ENCODE peak calls at places on chromosomes 13 and 19, in ten cellular contexts. C is left ventricle myocardium inferior; N is CD8-positive, alpha-beta memory T cell; W is breast epithelium; M is mucosa of descending colon; J is pancreas; Q is heart right ventricle; E is OCI-LY7; F is GM23338; K is right lobe of liver. B is an unnamed sample. For H3K4me1, the result is how much of the 10 kb centered on the place peaks cover.

GRCh38 chr13:65808061-65808460 is 1422.1 kb downstream of the PCDH9 start:
- DNase-seq in C (no peak), N (no peak), W (no peak), M (no peak), J (no peak), Q (no peak), E (no peak), F (no peak), K (no peak), B (no peak)

GRCh38 chr19:11044436-11044835 is 44.8 kb upstream of the LDLR start:
- DNase-seq in C (no peak), N (no peak), W (no peak), M (no peak), J (no peak), Q (no peak), E (no peak), F (no peak), K (no peak), B (no peak)

GRCh38 chr13:30734434-30734833 is 909 bp upstream of the ALOX5AP start:
- DNase-seq in C (no peak), N (no peak), W (no peak), M (no peak), J (no peak), Q (no peak), E (no peak), F (no peak), K (no peak), B (no peak)

GRCh38 chr13:65063753-65064152 is 2166.4 kb downstream of the PCDH9 start:
- DNase-seq in C (no peak), N (no peak), W (no peak), M (no peak), J (no peak), Q (no peak), E (no peak), F (no peak), K (no peak), B (no peak)

GRCh38 chr13:96552523-96552922 is 441.8 kb downstream of the OXGR1 start:
- DNase-seq in C (no peak), N (no peak), W (no peak), M (no peak), J (no peak), Q (no peak), E (no peak), F (no peak), K (no peak), B (no peak)

GRCh38 chr13:96700657-96701056 is 293.6 kb downstream of the OXGR1 start:
- DNase-seq in C (no peak), N (no peak), W (no peak), M (no peak), J (no peak), Q (no peak), E (no peak), F (no peak), K (no peak), B (no peak)

GRCh38 chr13:93307651-93308050 is 81.0 kb downstream of the GPC6 start:
- DNase-seq in C (no peak), N (no peak), W (no peak), M (no peak), J (no peak), Q (no peak), E (no peak), F (no peak), K (no peak), B (no peak)

GRCh38 chr13:97883356-97883755 is 70.1 kb upstream of the IPO5 start:
- DNase-seq in C (no peak), N (no peak), W (no peak), M (no peak), J (no peak), Q (no peak), E (no peak), F (no peak), K (no peak), B (no peak)

GRCh38 chr13:80054806-80055205 is 286.1 kb downstream of the SPRY2 start:
- DNase-seq in C (no peak), N (no peak), W (no peak), M (no peak), J (no peak), Q (no peak), E (no peak), F (no peak), K (no peak), B (no peak)

GRCh38 chr13:99280166-99280565 is 22.0 kb upstream of the GPR18 start:
- DNase-seq in C (no peak), N (no peak), W (no peak), M (peak), J (no peak), Q (no peak), E (no peak), F (no peak), K (no peak), B (no peak)

GRCh38 chr13:27679396-27679795 is 57.7 kb downstream of the POLR1D start:
- DNase-seq in C (no peak), N (no peak), W (no peak), M (no peak), J (no peak), Q (no peak), E (no peak), F (no peak), K (no peak), B (no peak)

GRCh38 chr13:54949735-54950134 is 1921.1 kb downstream of the OLFM4 start:
- DNase-seq in C (no peak), N (no peak), W (no peak), M (no peak), J (no peak), Q (no peak), E (no peak), F (no peak), K (no peak), B (no peak)

GRCh38 chr13:76892488-76892887 is 6.3 kb upstream of the KCTD12 start:
- DNase-seq in C (no peak), N (no peak), W (no peak), M (no peak), J (no peak), Q (no peak), E (no peak), F (no peak), K (no peak), B (no peak)

GRCh38 chr13:105090244-105090643 is 1445.2 kb downstream of the EFNB2 start:
- DNase-seq in C (no peak), N (no peak), W (no peak), M (no peak), J (no peak), Q (no peak), E (no peak), F (no peak), K (no peak), B (no peak)

GRCh38 chr19:907183-907853 is 5.7 kb downstream of the R3HDM4 start:
- DNase-seq in C (no peak), N (no peak), W (no peak), M (no peak), J (no peak), Q (no peak), E (peak), F (no peak), K (no peak), B (no peak)

GRCh38 chr19:4455742-4456565 is 1.6 kb downstream of the UBXN6 start:
- DNase-seq in C (peak), N (no peak), W (no peak), M (no peak), J (no peak), Q (peak), E (no peak), F (no peak), K (no peak), B (no peak)

GRCh38 chr19:42352893-42353259 is 27.4 kb downstream of the MEGF8 start:
- DNase-seq in C (no peak), N (no peak), W (no peak), M (no peak), J (no peak), Q (no peak), E (no peak), F (no peak), K (no peak), B (no peak)

GRCh38 chr19:45249261-45250033 is 1.6 kb upstream of the MARK4 start:
- DNase-seq in C (no peak), N (no peak), W (no peak), M (no peak), J (no peak), Q (no peak), E (no peak), F (no peak), K (no peak), B (no peak)

GRCh38 chr19:2494084-2494446 is 18.1 kb downstream of the GADD45B start:
- DNase-seq in C (no peak), N (no peak), W (no peak), M (no peak), J (no peak), Q (no peak), E (no peak), F (no peak), K (no peak), B (no peak)

GRCh38 chr13:111399334-111399733 is 78.9 kb downstream of the TEX29 start:
- DNase-seq in C (no peak), N (no peak), W (no peak), M (no peak), J (no peak), Q (no peak), E (no peak), F (no peak), K (no peak), B (no peak)

GRCh38 chr19:47013041-47013517 is 6.6 kb upstream of the NPAS1 start:
- DNase-seq in C (peak), N (peak), W (peak), M (peak), J (peak), Q (peak), E (peak), F (peak), K (peak), B (peak)

GRCh38 chr13:42539670-42540069 is 34.3 kb upstream of the TNFSF11 start:
- DNase-seq in C (no peak), N (no peak), W (no peak), M (no peak), J (no peak), Q (no peak), E (no peak), F (peak), K (no peak), B (no peak)

GRCh38 chr19:45498411-45499195 is at the start of gene PPM1N:
- DNase-seq in C (no peak), N (peak), W (no peak), M (no peak), J (no peak), Q (no peak), E (peak), F (peak), K (no peak), B (no peak)

GRCh38 chr19:38031423-38031770 is 124.4 kb downstream of the SIPA1L3 start:
- DNase-seq in C (no peak), N (no peak), W (no peak), M (no peak), J (no peak), Q (no peak), E (no peak), F (no peak), K (no peak), B (no peak)

GRCh38 chr19:4396949-4397783 is 3.2 kb downstream of the SH3GL1 start:
- DNase-seq in C (no peak), N (no peak), W (no peak), M (no peak), J (no peak), Q (no peak), E (no peak), F (no peak), K (no peak), B (no peak)

GRCh38 chr19:7494416-7495098 is 5.7 kb upstream of the PEX11G start:
- DNase-seq in C (peak), N (no peak), W (no peak), M (peak), J (no peak), Q (peak), E (no peak), F (no peak), K (peak), B (no peak)

GRCh38 chr13:46089213-46089612 is 15.6 kb downstream of the CPB2 start:
- DNase-seq in C (no peak), N (no peak), W (no peak), M (no peak), J (no peak), Q (no peak), E (no peak), F (peak), K (no peak), B (no peak)

GRCh38 chr13:35388979-35389378 is 87.5 kb downstream of the MAB21L1 start:
- DNase-seq in C (no peak), N (no peak), W (no peak), M (no peak), J (no peak), Q (peak), E (no peak), F (no peak), K (no peak), B (no peak)

GRCh38 chr13:99085139-99085845 is 107.4 kb upstream of the DOCK9 start:
- DNase-seq in C (no peak), N (no peak), W (no peak), M (peak), J (no peak), Q (no peak), E (peak), F (peak), K (no peak), B (no peak)

GRCh38 chr13:74024314-74024713 is 109.9 kb downstream of the KLF12 start:
- DNase-seq in C (no peak), N (no peak), W (no peak), M (no peak), J (no peak), Q (no peak), E (no peak), F (no peak), K (no peak), B (no peak)

GRCh38 chr19:56670961-56671612 is 470 bp downstream of the ZNF835 start:
- DNase-seq in C (no peak), N (no peak), W (no peak), M (peak), J (peak), Q (no peak), E (no peak), F (no peak), K (no peak), B (no peak)

GRCh38 chr13:30334663-30335386 is 27.5 kb upstream of the KATNAL1 start:
- DNase-seq in C (no peak), N (no peak), W (no peak), M (peak), J (peak), Q (no peak), E (peak), F (peak), K (peak), B (no peak)

GRCh38 chr13:48631441-48631840 is 22.3 kb upstream of the CYSLTR2 start:
- DNase-seq in C (no peak), N (no peak), W (no peak), M (no peak), J (no peak), Q (no peak), E (no peak), F (no peak), K (no peak), B (no peak)

GRCh38 chr19:3785938-3786824 is at the start of gene MATK:
- DNase-seq in C (no peak), N (peak), W (no peak), M (no peak), J (no peak), Q (no peak), E (no peak), F (peak), K (no peak), B (no peak)

DNA sequence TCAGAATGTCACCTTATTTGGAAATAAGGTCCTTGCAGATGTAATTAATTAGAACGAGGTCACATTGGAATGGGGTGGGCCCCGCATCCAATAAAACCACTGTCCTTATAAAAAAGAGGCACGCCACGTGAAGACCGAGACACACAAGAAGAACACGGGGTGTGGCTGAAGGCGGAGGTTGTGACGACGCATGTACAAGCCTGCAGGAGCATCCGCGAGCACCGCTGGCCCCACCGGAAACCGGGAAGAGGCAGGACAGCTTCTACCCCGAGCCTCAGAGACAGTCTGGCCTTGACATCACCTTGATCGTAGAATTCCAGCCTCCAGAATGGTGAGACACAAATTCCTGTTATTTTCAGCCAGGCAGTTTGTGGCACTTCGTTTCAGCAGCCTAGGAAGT is 177.9 kb downstream of the COL4A1 start:
- DNase-seq in C (no peak), N (no peak), W (no peak), M (no peak), J (no peak), Q (no peak), E (no peak), F (no peak), K (no peak), B (no peak)
- H3K4me1 ChIP-seq in C (half or more), N (under half), W (under half), M (under half), J (under half), Q (under half), E (under half), F (under half), K (under half), B (under half)

GRCh38 chr13:113531041-113531873 is 40.7 kb upstream of the DCUN1D2 start:
- DNase-seq in C (no peak), N (no peak), W (peak), M (no peak), J (no peak), Q (no peak), E (no peak), F (no peak), K (no peak), B (peak)
- H3K4me1 ChIP-seq in C (under half), N (under half), W (under half), M (under half), J (under half), Q (under half), E (under half), F (under half), K (under half), B (under half)

GRCh38 chr19:15252398-15253018 is 20.3 kb upstream of the EPHX3 start:
- DNase-seq in C (no peak), N (no peak), W (no peak), M (no peak), J (no peak), Q (no peak), E (no peak), F (peak), K (no peak), B (no peak)
- H3K4me1 ChIP-seq in C (half or more), N (under half), W (under half), M (under half), J (under half), Q (half or more), E (under half), F (under half), K (under half), B (half or more)

DNA sequence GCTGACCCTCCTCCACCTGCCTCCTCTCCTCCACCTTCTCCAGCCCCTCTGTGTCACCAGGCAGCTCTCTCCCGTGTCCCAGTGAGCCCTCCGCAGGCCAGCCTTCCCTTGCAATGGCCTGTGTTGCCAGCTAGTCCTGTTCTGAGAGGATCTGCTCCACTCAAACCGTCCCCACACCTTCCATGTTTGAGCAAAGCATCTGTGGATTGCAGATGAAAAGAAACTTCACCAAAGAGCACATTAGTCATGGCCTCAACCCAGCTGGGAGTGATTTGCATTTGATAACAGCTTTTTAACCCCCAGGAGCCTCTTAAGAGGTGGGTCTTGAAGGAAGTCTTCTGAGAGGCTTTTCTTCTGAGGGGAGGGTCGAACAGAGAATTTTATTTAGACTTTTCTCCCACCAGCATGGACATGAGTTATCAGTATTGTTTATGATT is 72.8 kb downstream of the COL4A2 start:
- DNase-seq in C (no peak), N (no peak), W (no peak), M (no peak), J (no peak), Q (no peak), E (no peak), F (peak), K (no peak), B (no peak)
- H3K4me1 ChIP-seq in C (half or more), N (under half), W (under half), M (under half), J (under half), Q (half or more), E (under half), F (under half), K (under half), B (under half)

GRCh38 chr19:54463531-54464043 is at the start of gene LENG9:
- DNase-seq in C (peak), N (peak), W (peak), M (peak), J (peak), Q (peak), E (peak), F (peak), K (peak), B (peak)

GRCh38 chr19:54464044-54464623 is 556 bp upstream of the LENG9 start:
- DNase-seq in C (peak), N (peak), W (peak), M (peak), J (peak), Q (peak), E (peak), F (peak), K (peak), B (peak)

GRCh38 chr19:54462713-54463530 is 656 bp downstream of the LENG9 start:
- DNase-seq in C (peak), N (peak), W (no peak), M (peak), J (peak), Q (peak), E (peak), F (peak), K (peak), B (peak)

GRCh38 chr19:54465367-54466109 is 2.0 kb upstream of the LENG9 start:
- DNase-seq in C (no peak), N (no peak), W (no peak), M (peak), J (peak), Q (no peak), E (no peak), F (peak), K (no peak), B (peak)

GRCh38 chr19:54464624-54465266 is 1.2 kb upstream of the LENG9 start:
- DNase-seq in C (peak), N (peak), W (peak), M (peak), J (peak), Q (peak), E (peak), F (peak), K (peak), B (peak)
- H3K4me1 ChIP-seq in C (half or more), N (under half), W (under half), M (half or more), J (under half), Q (under half), E (under half), F (under half), K (under half), B (under half)

DNA sequence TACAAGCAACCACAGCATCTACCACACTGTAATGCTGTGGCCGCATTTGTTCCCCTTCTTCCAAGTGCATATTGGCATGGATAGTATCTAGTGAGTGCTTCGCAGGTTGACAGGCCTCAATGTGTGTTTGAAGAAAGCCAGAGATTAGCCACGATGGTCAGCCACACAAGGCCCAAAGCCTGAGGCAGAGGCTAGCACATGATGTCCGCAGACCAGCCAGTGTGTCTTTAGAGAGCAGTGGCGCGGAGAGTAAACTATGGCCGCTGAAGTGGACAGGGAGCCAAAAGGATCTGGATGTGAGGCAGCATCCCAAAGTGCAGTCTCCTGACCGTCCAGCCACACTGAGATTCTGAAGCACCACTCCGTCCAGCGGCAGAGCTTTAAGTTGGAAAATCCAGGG is 36.0 kb downstream of the BRD4 start:
- DNase-seq in C (peak), N (no peak), W (no peak), M (no peak), J (no peak), Q (peak), E (no peak), F (no peak), K (no peak), B (no peak)
- H3K4me1 ChIP-seq in C (half or more), N (half or more), W (half or more), M (half or more), J (under half), Q (half or more), E (half or more), F (half or more), K (half or more), B (half or more)